ENCODE peak calls at places on chromosomes 3 and 15, in five cellular contexts. E is COR-L47, J is KBM-7, Y is fibroblast of mammary gland, B is HEK293T. T is an unnamed sample.

GRCh38 chr3:187352581-187353575 is 15.3 kb upstream of the RTP4 start:
- DNase-seq in E (no peak), Y (no peak), J (no peak), B (peak), T (no peak)

GRCh38 chr3:158700559-158700958 is 28.1 kb upstream of the LXN start:
- DNase-seq in E (no peak), Y (no peak), B (no peak), J (no peak), T (no peak)

GRCh38 chr3:11721114-11721440 is 77.4 kb upstream of the VGLL4 start:
- DNase-seq in E (no peak), J (no peak), B (no peak), Y (no peak), T (no peak)

GRCh38 chr15:74579001-74579400 is 36.6 kb upstream of the CLK3 start:
- DNase-seq in E (no peak), B (no peak), J (no peak), Y (no peak), T (no peak)

GRCh38 chr3:112043621-112044201 is 9.2 kb downstream of the TMPRSS7 start:
- DNase-seq in E (peak), Y (peak), J (peak), B (peak), T (peak)

GRCh38 chr15:99053380-99054024 is 45.9 kb upstream of the PGPEP1L start:
- DNase-seq in Y (no peak), E (no peak), B (no peak), J (no peak), T (no peak)

GRCh38 chr3:142614059-142614626 is 17.9 kb downstream of the PLS1 start:
- DNase-seq in B (no peak), Y (no peak), E (no peak), J (no peak), T (no peak)

GRCh38 chr3:44342191-44342790 is 3.7 kb downstream of the TCAIM start:
- DNase-seq in Y (peak), B (no peak), E (no peak), J (no peak), T (no peak)

GRCh38 chr3:153289334-153289808 is 127.3 kb downstream of the RAP2B start:
- DNase-seq in Y (peak), J (peak), E (no peak), B (no peak), T (no peak)

GRCh38 chr3:25567806-25568524 is 96.7 kb downstream of the TOP2B start:
- DNase-seq in J (no peak), Y (no peak), E (no peak), B (no peak), T (no peak)

GRCh38 chr3:161600185-161600584 is 103.6 kb downstream of the OTOL1 start:
- DNase-seq in J (no peak), E (no peak), B (no peak), Y (peak), T (no peak)

GRCh38 chr3:119297169-119297568 is 3.0 kb downstream of the ARHGAP31 start:
- DNase-seq in B (no peak), E (no peak), J (no peak), Y (peak), T (no peak)

GRCh38 chr3:14620512-14620911 is 31.1 kb upstream of the CCDC174 start:
- DNase-seq in B (no peak), J (no peak), Y (no peak), E (no peak), T (no peak)

GRCh38 chr15:22851513-22851912 is 13.0 kb downstream of the NIPA2 start:
- DNase-seq in B (no peak), J (no peak), E (no peak), Y (no peak), T (no peak)

GRCh38 chr3:172673210-172673679 is 37.6 kb downstream of the NCEH1 start:
- DNase-seq in B (peak), E (peak), Y (peak), J (peak), T (peak)

GRCh38 chr3:13540332-13540995 is 8.5 kb upstream of the FBLN2 start:
- DNase-seq in B (no peak), E (no peak), Y (no peak), J (no peak), T (no peak)

GRCh38 chr3:197256836-197257444 is 41.5 kb downstream of the DLG1 start:
- DNase-seq in J (peak), B (peak), Y (peak), E (peak), T (peak)

GRCh38 chr3:45656575-45657363 is 32.4 kb upstream of the SACM1L start:
- DNase-seq in J (peak), E (peak), Y (peak), B (peak), T (peak)

GRCh38 chr3:177973241-177973840 is 562.9 kb upstream of the KCNMB2 start:
- DNase-seq in Y (peak), J (no peak), B (no peak), E (no peak), T (no peak)

T was measured in Karpas-422.